ENCODE peak calls at places on chromosomes 12 and 14, in four cellular contexts. One of them, this sample, is unnamed.

GRCh38 chr12:103560604-103561101 is 26.4 kb upstream of the STAB2 start:
- DNase-seq in choroid plexus epithelial cell: peak
- DNase-seq in non-pigmented ciliary epithelial cell: peak
- DNase-seq in CD4-positive, alpha-beta memory T cell: no peak
- DNase-seq in this sample: peak

GRCh38 chr12:73950506-73950905 is 587.1 kb upstream of the ATXN7L3B start:
- DNase-seq in choroid plexus epithelial cell: no peak
- DNase-seq in non-pigmented ciliary epithelial cell: no peak
- DNase-seq in CD4-positive, alpha-beta memory T cell: no peak
- DNase-seq in this sample: no peak

GRCh38 chr12:102478416-102479098 is 1.8 kb downstream of the IGF1 start:
- DNase-seq in choroid plexus epithelial cell: no peak
- DNase-seq in non-pigmented ciliary epithelial cell: no peak
- DNase-seq in CD4-positive, alpha-beta memory T cell: no peak
- DNase-seq in this sample: no peak

GRCh38 chr12:80313184-80313583 is 130.9 kb upstream of the PTPRQ start:
- DNase-seq in choroid plexus epithelial cell: peak
- DNase-seq in non-pigmented ciliary epithelial cell: no peak
- DNase-seq in CD4-positive, alpha-beta memory T cell: no peak
- DNase-seq in this sample: no peak

GRCh38 chr14:102849522-102850379 is 72.5 kb downstream of the TRAF3 start:
- DNase-seq in choroid plexus epithelial cell: peak
- DNase-seq in non-pigmented ciliary epithelial cell: no peak
- DNase-seq in CD4-positive, alpha-beta memory T cell: no peak
- DNase-seq in this sample: no peak

GRCh38 chr12:85405781-85406522 is 125.9 kb downstream of the ALX1 start:
- DNase-seq in choroid plexus epithelial cell: peak
- DNase-seq in non-pigmented ciliary epithelial cell: peak
- DNase-seq in CD4-positive, alpha-beta memory T cell: no peak
- DNase-seq in this sample: peak

GRCh38 chr12:49622501-49623141 is 740 bp upstream of the PRPF40B start:
- DNase-seq in choroid plexus epithelial cell: peak
- DNase-seq in non-pigmented ciliary epithelial cell: no peak
- DNase-seq in CD4-positive, alpha-beta memory T cell: peak
- DNase-seq in this sample: no peak

GRCh38 chr14:21989090-21989489 is 315.5 kb upstream of the OR4E1 start:
- DNase-seq in choroid plexus epithelial cell: no peak
- DNase-seq in non-pigmented ciliary epithelial cell: no peak
- DNase-seq in CD4-positive, alpha-beta memory T cell: no peak
- DNase-seq in this sample: no peak

GRCh38 chr14:104782086-104782822 is 13.3 kb downstream of the AKT1 start:
- DNase-seq in choroid plexus epithelial cell: no peak
- DNase-seq in non-pigmented ciliary epithelial cell: no peak
- DNase-seq in CD4-positive, alpha-beta memory T cell: no peak
- DNase-seq in this sample: no peak

GRCh38 chr14:100450049-100450448 is 126.9 kb downstream of the SLC25A47 start:
- DNase-seq in choroid plexus epithelial cell: no peak
- DNase-seq in non-pigmented ciliary epithelial cell: no peak
- DNase-seq in CD4-positive, alpha-beta memory T cell: no peak
- DNase-seq in this sample: no peak

GRCh38 chr14:78131201-78131600 is 39.0 kb upstream of the NRXN3 start:
- DNase-seq in choroid plexus epithelial cell: no peak
- DNase-seq in non-pigmented ciliary epithelial cell: no peak
- DNase-seq in CD4-positive, alpha-beta memory T cell: no peak
- DNase-seq in this sample: no peak

GRCh38 chr12:26119391-26119981 is 5.4 kb downstream of the BHLHE41 start:
- DNase-seq in choroid plexus epithelial cell: peak
- DNase-seq in non-pigmented ciliary epithelial cell: no peak
- DNase-seq in CD4-positive, alpha-beta memory T cell: no peak
- DNase-seq in this sample: no peak

GRCh38 chr14:90275820-90276219 is 19.5 kb downstream of the PSMC1 start:
- DNase-seq in choroid plexus epithelial cell: peak
- DNase-seq in non-pigmented ciliary epithelial cell: peak
- DNase-seq in CD4-positive, alpha-beta memory T cell: no peak
- DNase-seq in this sample: no peak

GRCh38 chr14:96104469-96105057 is 65.4 kb downstream of the C14orf132 start:
- DNase-seq in choroid plexus epithelial cell: peak
- DNase-seq in non-pigmented ciliary epithelial cell: peak
- DNase-seq in CD4-positive, alpha-beta memory T cell: no peak
- DNase-seq in this sample: peak

GRCh38 chr12:53337998-53338397 is 1.8 kb upstream of the SP7 start:
- DNase-seq in choroid plexus epithelial cell: no peak
- DNase-seq in non-pigmented ciliary epithelial cell: no peak
- DNase-seq in CD4-positive, alpha-beta memory T cell: no peak
- DNase-seq in this sample: no peak

GRCh38 chr12:52210925-52211650 is 19.3 kb upstream of the KRT80 start:
- DNase-seq in choroid plexus epithelial cell: no peak
- DNase-seq in non-pigmented ciliary epithelial cell: no peak
- DNase-seq in CD4-positive, alpha-beta memory T cell: no peak
- DNase-seq in this sample: no peak

GRCh38 chr14:78010688-78011087 is 159.5 kb upstream of the NRXN3 start:
- DNase-seq in choroid plexus epithelial cell: peak
- DNase-seq in non-pigmented ciliary epithelial cell: no peak
- DNase-seq in CD4-positive, alpha-beta memory T cell: no peak
- DNase-seq in this sample: peak

GRCh38 chr12:109735825-109736551 is 22.4 kb downstream of the FAM222A start:
- DNase-seq in choroid plexus epithelial cell: no peak
- DNase-seq in non-pigmented ciliary epithelial cell: no peak
- DNase-seq in CD4-positive, alpha-beta memory T cell: no peak
- DNase-seq in this sample: no peak

GRCh38 chr12:110084314-110085015 is 36.1 kb upstream of the C12orf76 start:
- DNase-seq in choroid plexus epithelial cell: no peak
- DNase-seq in non-pigmented ciliary epithelial cell: no peak
- DNase-seq in CD4-positive, alpha-beta memory T cell: no peak
- DNase-seq in this sample: no peak

GRCh38 chr14:62301911-62302310 is 539.7 kb downstream of the SNAPC1 start:
- DNase-seq in choroid plexus epithelial cell: peak
- DNase-seq in non-pigmented ciliary epithelial cell: no peak
- DNase-seq in CD4-positive, alpha-beta memory T cell: no peak
- DNase-seq in this sample: no peak